ENCODE peak calls at places on chromosomes 7 and 10, in nine cellular contexts. One of them, this sample, is unnamed.

GRCh38 chr7:64884913-64885370 is 18.1 kb upstream of the ZNF273 start:
- DNase-seq in mesendoderm: no peak
- DNase-seq in ovary: no peak
- DNase-seq in activated naive CD8-positive, alpha-beta T cell treated with anti-CD3 and anti-CD28 coated beads, Interleukin-2, amount 50 U/mL, for 24 hours: no peak
- DNase-seq in left cardiac atrium: no peak
- DNase-seq in HEK293T: no peak
- DNase-seq in Daoy: no peak
- DNase-seq in glomerular endothelial cell: no peak
- DNase-seq in nephron progenitor cell: no peak
- DNase-seq in this sample: no peak

GRCh38 chr10:78435484-78436222 is 402.0 kb downstream of the RPS24 start:
- DNase-seq in mesendoderm: no peak
- DNase-seq in ovary: no peak
- DNase-seq in activated naive CD8-positive, alpha-beta T cell treated with anti-CD3 and anti-CD28 coated beads, Interleukin-2, amount 50 U/mL, for 24 hours: no peak
- DNase-seq in left cardiac atrium: no peak
- DNase-seq in HEK293T: no peak
- DNase-seq in Daoy: no peak
- DNase-seq in glomerular endothelial cell: no peak
- DNase-seq in nephron progenitor cell: no peak
- DNase-seq in this sample: no peak

GRCh38 chr7:155341463-155341983 is 43.8 kb downstream of the INSIG1 start:
- DNase-seq in mesendoderm: no peak
- DNase-seq in ovary: no peak
- DNase-seq in activated naive CD8-positive, alpha-beta T cell treated with anti-CD3 and anti-CD28 coated beads, Interleukin-2, amount 50 U/mL, for 24 hours: no peak
- DNase-seq in left cardiac atrium: no peak
- DNase-seq in HEK293T: no peak
- DNase-seq in Daoy: no peak
- DNase-seq in glomerular endothelial cell: no peak
- DNase-seq in nephron progenitor cell: no peak
- DNase-seq in this sample: no peak

GRCh38 chr10:118621304-118621942 is 26.0 kb upstream of the PRLHR start:
- DNase-seq in mesendoderm: no peak
- DNase-seq in ovary: no peak
- DNase-seq in activated naive CD8-positive, alpha-beta T cell treated with anti-CD3 and anti-CD28 coated beads, Interleukin-2, amount 50 U/mL, for 24 hours: peak; percentile 13
- DNase-seq in left cardiac atrium: no peak
- DNase-seq in HEK293T: no peak
- DNase-seq in Daoy: no peak
- DNase-seq in glomerular endothelial cell: no peak
- DNase-seq in nephron progenitor cell: no peak
- DNase-seq in this sample: no peak

GRCh38 chr7:95340491-95340890 is 16.2 kb upstream of the PON1 start:
- DNase-seq in mesendoderm: no peak
- DNase-seq in ovary: no peak
- DNase-seq in activated naive CD8-positive, alpha-beta T cell treated with anti-CD3 and anti-CD28 coated beads, Interleukin-2, amount 50 U/mL, for 24 hours: no peak
- DNase-seq in left cardiac atrium: no peak
- DNase-seq in HEK293T: no peak
- DNase-seq in Daoy: no peak
- DNase-seq in glomerular endothelial cell: no peak
- DNase-seq in nephron progenitor cell: no peak
- DNase-seq in this sample: no peak

GRCh38 chr10:873020-873419 is 58.5 kb downstream of the LARP4B start:
- DNase-seq in mesendoderm: no peak
- DNase-seq in ovary: no peak
- DNase-seq in activated naive CD8-positive, alpha-beta T cell treated with anti-CD3 and anti-CD28 coated beads, Interleukin-2, amount 50 U/mL, for 24 hours: no peak
- DNase-seq in left cardiac atrium: no peak
- DNase-seq in HEK293T: no peak
- DNase-seq in Daoy: no peak
- DNase-seq in glomerular endothelial cell: no peak
- DNase-seq in nephron progenitor cell: no peak
- DNase-seq in this sample: no peak

GRCh38 chr7:150975536-150976285 is 2.4 kb downstream of the KCNH2 start:
- DNase-seq in mesendoderm: no peak
- DNase-seq in ovary: no peak
- DNase-seq in activated naive CD8-positive, alpha-beta T cell treated with anti-CD3 and anti-CD28 coated beads, Interleukin-2, amount 50 U/mL, for 24 hours: no peak
- DNase-seq in left cardiac atrium: no peak
- DNase-seq in HEK293T: no peak
- DNase-seq in Daoy: no peak
- DNase-seq in glomerular endothelial cell: no peak
- DNase-seq in nephron progenitor cell: no peak
- DNase-seq in this sample: peak; percentile 40

GRCh38 chr7:132869166-132869861 is 212.6 kb downstream of the CHCHD3 start:
- DNase-seq in mesendoderm: no peak
- DNase-seq in ovary: no peak
- DNase-seq in activated naive CD8-positive, alpha-beta T cell treated with anti-CD3 and anti-CD28 coated beads, Interleukin-2, amount 50 U/mL, for 24 hours: no peak
- DNase-seq in left cardiac atrium: no peak
- DNase-seq in HEK293T: no peak
- DNase-seq in Daoy: no peak
- DNase-seq in glomerular endothelial cell: no peak
- DNase-seq in nephron progenitor cell: no peak
- DNase-seq in this sample: no peak

GRCh38 chr7:117193564-117193963 is 129.3 kb downstream of the WNT2 start:
- DNase-seq in mesendoderm: no peak
- DNase-seq in ovary: no peak
- DNase-seq in activated naive CD8-positive, alpha-beta T cell treated with anti-CD3 and anti-CD28 coated beads, Interleukin-2, amount 50 U/mL, for 24 hours: no peak
- DNase-seq in left cardiac atrium: no peak
- DNase-seq in HEK293T: no peak
- DNase-seq in Daoy: no peak
- DNase-seq in glomerular endothelial cell: no peak
- DNase-seq in nephron progenitor cell: no peak
- DNase-seq in this sample: no peak

GRCh38 chr7:19982841-19983835 is 209.7 kb upstream of the TMEM196 start:
- DNase-seq in mesendoderm: peak; percentile 92
- DNase-seq in ovary: peak; percentile 62
- DNase-seq in activated naive CD8-positive, alpha-beta T cell treated with anti-CD3 and anti-CD28 coated beads, Interleukin-2, amount 50 U/mL, for 24 hours: peak; percentile 7
- DNase-seq in left cardiac atrium: peak; percentile 29
- DNase-seq in HEK293T: no peak
- DNase-seq in Daoy: peak; percentile 83
- DNase-seq in glomerular endothelial cell: no peak
- DNase-seq in nephron progenitor cell: peak; percentile 21
- DNase-seq in this sample: no peak

GRCh38 chr7:35723011-35723410 is 28.1 kb upstream of the HERPUD2 start:
- DNase-seq in mesendoderm: no peak
- DNase-seq in ovary: no peak
- DNase-seq in activated naive CD8-positive, alpha-beta T cell treated with anti-CD3 and anti-CD28 coated beads, Interleukin-2, amount 50 U/mL, for 24 hours: no peak
- DNase-seq in left cardiac atrium: no peak
- DNase-seq in HEK293T: no peak
- DNase-seq in Daoy: peak; percentile 35
- DNase-seq in glomerular endothelial cell: no peak
- DNase-seq in nephron progenitor cell: no peak
- DNase-seq in this sample: no peak

GRCh38 chr10:60426425-60426824 is 36.8 kb upstream of the ANK3 start:
- DNase-seq in mesendoderm: no peak
- DNase-seq in ovary: no peak
- DNase-seq in activated naive CD8-positive, alpha-beta T cell treated with anti-CD3 and anti-CD28 coated beads, Interleukin-2, amount 50 U/mL, for 24 hours: no peak
- DNase-seq in left cardiac atrium: no peak
- DNase-seq in HEK293T: no peak
- DNase-seq in Daoy: peak; percentile 57
- DNase-seq in glomerular endothelial cell: no peak
- DNase-seq in nephron progenitor cell: no peak
- DNase-seq in this sample: no peak

GRCh38 chr10:126930506-126931458 is 25.6 kb downstream of the DOCK1 start:
- DNase-seq in mesendoderm: no peak
- DNase-seq in ovary: no peak
- DNase-seq in activated naive CD8-positive, alpha-beta T cell treated with anti-CD3 and anti-CD28 coated beads, Interleukin-2, amount 50 U/mL, for 24 hours: no peak
- DNase-seq in left cardiac atrium: no peak
- DNase-seq in HEK293T: no peak
- DNase-seq in Daoy: no peak
- DNase-seq in glomerular endothelial cell: no peak
- DNase-seq in nephron progenitor cell: no peak
- DNase-seq in this sample: no peak

GRCh38 chr7:35021445-35021844 is 15.8 kb downstream of the DPY19L1 start:
- DNase-seq in mesendoderm: no peak
- DNase-seq in ovary: no peak
- DNase-seq in activated naive CD8-positive, alpha-beta T cell treated with anti-CD3 and anti-CD28 coated beads, Interleukin-2, amount 50 U/mL, for 24 hours: no peak
- DNase-seq in left cardiac atrium: no peak
- DNase-seq in HEK293T: no peak
- DNase-seq in Daoy: no peak
- DNase-seq in glomerular endothelial cell: no peak
- DNase-seq in nephron progenitor cell: no peak
- DNase-seq in this sample: no peak

GRCh38 chr7:1611708-1612241 is 41.9 kb upstream of the PSMG3 start:
- DNase-seq in mesendoderm: peak; percentile 20
- DNase-seq in ovary: no peak
- DNase-seq in activated naive CD8-positive, alpha-beta T cell treated with anti-CD3 and anti-CD28 coated beads, Interleukin-2, amount 50 U/mL, for 24 hours: no peak
- DNase-seq in left cardiac atrium: no peak
- DNase-seq in HEK293T: no peak
- DNase-seq in Daoy: peak; percentile 84
- DNase-seq in glomerular endothelial cell: no peak
- DNase-seq in nephron progenitor cell: no peak
- DNase-seq in this sample: no peak

GRCh38 chr10:91556691-91557529 is 76.0 kb downstream of the PPP1R3C start:
- DNase-seq in mesendoderm: no peak
- DNase-seq in ovary: no peak
- DNase-seq in activated naive CD8-positive, alpha-beta T cell treated with anti-CD3 and anti-CD28 coated beads, Interleukin-2, amount 50 U/mL, for 24 hours: no peak
- DNase-seq in left cardiac atrium: no peak
- DNase-seq in HEK293T: no peak
- DNase-seq in Daoy: no peak
- DNase-seq in glomerular endothelial cell: no peak
- DNase-seq in nephron progenitor cell: no peak
- DNase-seq in this sample: no peak

GRCh38 chr10:30798621-30799020 is 169.1 kb upstream of the LYZL2 start:
- DNase-seq in mesendoderm: no peak
- DNase-seq in ovary: no peak
- DNase-seq in activated naive CD8-positive, alpha-beta T cell treated with anti-CD3 and anti-CD28 coated beads, Interleukin-2, amount 50 U/mL, for 24 hours: no peak
- DNase-seq in left cardiac atrium: no peak
- DNase-seq in HEK293T: no peak
- DNase-seq in Daoy: no peak
- DNase-seq in glomerular endothelial cell: no peak
- DNase-seq in nephron progenitor cell: no peak
- DNase-seq in this sample: no peak

GRCh38 chr7:129376076-129376777 is 58.0 kb upstream of the STRIP2 start:
- DNase-seq in mesendoderm: peak; percentile 38
- DNase-seq in ovary: no peak
- DNase-seq in activated naive CD8-positive, alpha-beta T cell treated with anti-CD3 and anti-CD28 coated beads, Interleukin-2, amount 50 U/mL, for 24 hours: peak; percentile 51
- DNase-seq in left cardiac atrium: no peak
- DNase-seq in HEK293T: peak; percentile 51
- DNase-seq in Daoy: peak; percentile 52
- DNase-seq in glomerular endothelial cell: no peak
- DNase-seq in nephron progenitor cell: peak; percentile 39
- DNase-seq in this sample: no peak

GRCh38 chr7:25385731-25386136 is 157.4 kb upstream of the NPVF start:
- DNase-seq in mesendoderm: no peak
- DNase-seq in ovary: no peak
- DNase-seq in activated naive CD8-positive, alpha-beta T cell treated with anti-CD3 and anti-CD28 coated beads, Interleukin-2, amount 50 U/mL, for 24 hours: no peak
- DNase-seq in left cardiac atrium: no peak
- DNase-seq in HEK293T: no peak
- DNase-seq in Daoy: no peak
- DNase-seq in glomerular endothelial cell: no peak
- DNase-seq in nephron progenitor cell: no peak
- DNase-seq in this sample: peak; percentile 46

GRCh38 chr10:42488416-42488815 is 150.0 kb downstream of the ZNF33B start:
- DNase-seq in mesendoderm: no peak
- DNase-seq in ovary: no peak
- DNase-seq in activated naive CD8-positive, alpha-beta T cell treated with anti-CD3 and anti-CD28 coated beads, Interleukin-2, amount 50 U/mL, for 24 hours: no peak
- DNase-seq in left cardiac atrium: no peak
- DNase-seq in HEK293T: no peak
- DNase-seq in Daoy: peak; percentile 66
- DNase-seq in glomerular endothelial cell: no peak
- DNase-seq in nephron progenitor cell: no peak
- DNase-seq in this sample: no peak

GRCh38 chr7:30869794-30870491 is 41.7 kb upstream of the AQP1 start:
- DNase-seq in mesendoderm: no peak
- DNase-seq in ovary: no peak
- DNase-seq in activated naive CD8-positive, alpha-beta T cell treated with anti-CD3 and anti-CD28 coated beads, Interleukin-2, amount 50 U/mL, for 24 hours: no peak
- DNase-seq in left cardiac atrium: no peak
- DNase-seq in HEK293T: no peak
- DNase-seq in Daoy: peak; percentile 45
- DNase-seq in glomerular endothelial cell: peak; percentile 83
- DNase-seq in nephron progenitor cell: no peak
- DNase-seq in this sample: peak; percentile 62

GRCh38 chr7:2637066-2637471 is 5.3 kb downstream of the TTYH3 start:
- DNase-seq in mesendoderm: no peak
- DNase-seq in ovary: no peak
- DNase-seq in activated naive CD8-positive, alpha-beta T cell treated with anti-CD3 and anti-CD28 coated beads, Interleukin-2, amount 50 U/mL, for 24 hours: no peak
- DNase-seq in left cardiac atrium: no peak
- DNase-seq in HEK293T: no peak
- DNase-seq in Daoy: no peak
- DNase-seq in glomerular endothelial cell: no peak
- DNase-seq in nephron progenitor cell: no peak
- DNase-seq in this sample: no peak

GRCh38 chr7:1725199-1725701 is 55.2 kb downstream of the ELFN1 start:
- DNase-seq in mesendoderm: no peak
- DNase-seq in ovary: no peak
- DNase-seq in activated naive CD8-positive, alpha-beta T cell treated with anti-CD3 and anti-CD28 coated beads, Interleukin-2, amount 50 U/mL, for 24 hours: no peak
- DNase-seq in left cardiac atrium: peak; percentile 83
- DNase-seq in HEK293T: no peak
- DNase-seq in Daoy: peak; percentile 64
- DNase-seq in glomerular endothelial cell: no peak
- DNase-seq in nephron progenitor cell: no peak
- DNase-seq in this sample: peak; percentile 87

GRCh38 chr10:14389981-14390590 is 59.4 kb upstream of the FRMD4A start:
- DNase-seq in mesendoderm: no peak
- DNase-seq in ovary: no peak
- DNase-seq in activated naive CD8-positive, alpha-beta T cell treated with anti-CD3 and anti-CD28 coated beads, Interleukin-2, amount 50 U/mL, for 24 hours: peak; percentile 26
- DNase-seq in left cardiac atrium: no peak
- DNase-seq in HEK293T: no peak
- DNase-seq in Daoy: no peak
- DNase-seq in glomerular endothelial cell: no peak
- DNase-seq in nephron progenitor cell: no peak
- DNase-seq in this sample: no peak

GRCh38 chr7:16027396-16027795 is 340.9 kb upstream of the MEOX2 start:
- DNase-seq in mesendoderm: no peak
- DNase-seq in ovary: no peak
- DNase-seq in activated naive CD8-positive, alpha-beta T cell treated with anti-CD3 and anti-CD28 coated beads, Interleukin-2, amount 50 U/mL, for 24 hours: no peak
- DNase-seq in left cardiac atrium: no peak
- DNase-seq in HEK293T: no peak
- DNase-seq in Daoy: no peak
- DNase-seq in glomerular endothelial cell: no peak
- DNase-seq in nephron progenitor cell: no peak
- DNase-seq in this sample: no peak

This sample was measured in Right ventricle myocardium superior.